ENCODE peak calls at places on chromosomes 5 and 9, in seven cellular contexts. One of them, this sample, is unnamed. For H3K9me3, the result is how much of the 10 kb centered on the place peaks cover.

GRCh38 chr5:10018670-10019069 is 231.0 kb downstream of the ATPSCKMT start:
- DNase-seq in sigmoid colon: no peak
- DNase-seq in A549: peak
- DNase-seq in psoas muscle: no peak
- DNase-seq in fibroblast of lung: peak
- DNase-seq in aorta: no peak
- DNase-seq in endodermal cell: no peak
- DNase-seq in this sample: peak

GRCh38 chr9:93953492-93954435 is 1.4 kb downstream of the BARX1 start:
- DNase-seq in sigmoid colon: peak
- DNase-seq in A549: no peak
- DNase-seq in psoas muscle: no peak
- DNase-seq in fibroblast of lung: no peak
- DNase-seq in aorta: no peak
- DNase-seq in endodermal cell: no peak
- DNase-seq in this sample: no peak

GRCh38 chr9:37935106-37935505 is 31.2 kb upstream of the SLC25A51 start:
- DNase-seq in sigmoid colon: no peak
- DNase-seq in A549: no peak
- DNase-seq in psoas muscle: no peak
- DNase-seq in fibroblast of lung: no peak
- DNase-seq in aorta: no peak
- DNase-seq in endodermal cell: no peak
- DNase-seq in this sample: peak

GRCh38 chr9:127123239-127123935 is 952 bp upstream of the ANGPTL2 start:
- DNase-seq in sigmoid colon: peak
- DNase-seq in A549: no peak
- DNase-seq in psoas muscle: peak
- DNase-seq in fibroblast of lung: no peak
- DNase-seq in aorta: no peak
- DNase-seq in endodermal cell: no peak
- DNase-seq in this sample: no peak

GRCh38 chr9:97859346-97859745 is 6.3 kb downstream of the FOXE1 start:
- DNase-seq in sigmoid colon: no peak
- DNase-seq in A549: no peak
- DNase-seq in psoas muscle: no peak
- DNase-seq in fibroblast of lung: no peak
- DNase-seq in aorta: no peak
- DNase-seq in endodermal cell: no peak
- DNase-seq in this sample: no peak

GRCh38 chr5:143182901-143183820 is 220.3 kb downstream of the NR3C1 start:
- DNase-seq in sigmoid colon: no peak
- DNase-seq in A549: no peak
- DNase-seq in psoas muscle: peak
- DNase-seq in fibroblast of lung: peak
- DNase-seq in aorta: peak
- DNase-seq in endodermal cell: no peak
- DNase-seq in this sample: peak

GRCh38 chr9:23635276-23635675 is 190.8 kb downstream of the ELAVL2 start:
- DNase-seq in sigmoid colon: no peak
- DNase-seq in A549: no peak
- DNase-seq in psoas muscle: no peak
- DNase-seq in fibroblast of lung: peak
- DNase-seq in aorta: no peak
- DNase-seq in endodermal cell: no peak
- DNase-seq in this sample: no peak

GRCh38 chr5:68304421-68305052 is 89.0 kb downstream of the PIK3R1 start:
- DNase-seq in sigmoid colon: no peak
- DNase-seq in A549: no peak
- DNase-seq in psoas muscle: no peak
- DNase-seq in fibroblast of lung: peak
- DNase-seq in aorta: no peak
- DNase-seq in endodermal cell: no peak
- DNase-seq in this sample: no peak

GRCh38 chr9:113541019-113541900 is 77.7 kb downstream of the RGS3 start:
- DNase-seq in sigmoid colon: peak
- DNase-seq in A549: peak
- DNase-seq in psoas muscle: no peak
- DNase-seq in fibroblast of lung: peak
- DNase-seq in aorta: peak
- DNase-seq in endodermal cell: peak
- DNase-seq in this sample: peak

GRCh38 chr5:159051431-159052281 is 48.1 kb downstream of the EBF1 start:
- DNase-seq in sigmoid colon: peak
- DNase-seq in A549: no peak
- DNase-seq in psoas muscle: peak
- DNase-seq in fibroblast of lung: no peak
- DNase-seq in aorta: peak
- DNase-seq in endodermal cell: peak
- DNase-seq in this sample: no peak

GRCh38 chr9:110021891-110022290 is 186.1 kb downstream of the C9orf152 start:
- DNase-seq in sigmoid colon: no peak
- DNase-seq in A549: no peak
- DNase-seq in psoas muscle: no peak
- DNase-seq in fibroblast of lung: no peak
- DNase-seq in aorta: no peak
- DNase-seq in endodermal cell: no peak
- DNase-seq in this sample: no peak

GRCh38 chr5:158384535-158385421 is 525.8 kb upstream of the CLINT1 start:
- DNase-seq in sigmoid colon: peak
- DNase-seq in A549: peak
- DNase-seq in psoas muscle: no peak
- DNase-seq in fibroblast of lung: peak
- DNase-seq in aorta: peak
- DNase-seq in endodermal cell: no peak
- DNase-seq in this sample: peak

GRCh38 chr9:37229882-37230482 is 109.6 kb downstream of the ZCCHC7 start:
- DNase-seq in sigmoid colon: no peak
- DNase-seq in A549: peak
- DNase-seq in psoas muscle: no peak
- DNase-seq in fibroblast of lung: peak
- DNase-seq in aorta: no peak
- DNase-seq in endodermal cell: no peak
- DNase-seq in this sample: no peak

GRCh38 chr9:33225319-33226152 is 14.4 kb upstream of the SPINK4 start:
- DNase-seq in sigmoid colon: no peak
- DNase-seq in A549: no peak
- DNase-seq in psoas muscle: no peak
- DNase-seq in fibroblast of lung: peak
- DNase-seq in aorta: no peak
- DNase-seq in endodermal cell: peak
- DNase-seq in this sample: no peak

GRCh38 chr9:110049699-110050450 is 158.1 kb downstream of the C9orf152 start:
- DNase-seq in sigmoid colon: peak
- DNase-seq in A549: no peak
- DNase-seq in psoas muscle: peak
- DNase-seq in fibroblast of lung: peak
- DNase-seq in aorta: peak
- DNase-seq in endodermal cell: peak
- DNase-seq in this sample: peak

GRCh38 chr5:83564069-83564749 is 92.7 kb downstream of the VCAN start:
- DNase-seq in sigmoid colon: no peak
- DNase-seq in A549: peak
- DNase-seq in psoas muscle: no peak
- DNase-seq in fibroblast of lung: peak
- DNase-seq in aorta: no peak
- DNase-seq in endodermal cell: no peak
- DNase-seq in this sample: peak

GRCh38 chr9:27701664-27702063 is 128.4 kb upstream of the C9orf72 start:
- DNase-seq in sigmoid colon: no peak
- DNase-seq in A549: no peak
- DNase-seq in psoas muscle: peak
- DNase-seq in fibroblast of lung: peak
- DNase-seq in aorta: peak
- DNase-seq in endodermal cell: no peak
- DNase-seq in this sample: no peak

GRCh38 chr9:132857601-132858342 is 20.3 kb downstream of the AK8 start:
- DNase-seq in sigmoid colon: peak
- DNase-seq in A549: no peak
- DNase-seq in psoas muscle: peak
- DNase-seq in fibroblast of lung: peak
- DNase-seq in aorta: no peak
- DNase-seq in endodermal cell: peak
- DNase-seq in this sample: no peak

GRCh38 chr5:15472116-15472515 is 27.9 kb upstream of the FBXL7 start:
- DNase-seq in sigmoid colon: no peak
- DNase-seq in A549: no peak
- DNase-seq in psoas muscle: no peak
- DNase-seq in fibroblast of lung: no peak
- DNase-seq in aorta: no peak
- DNase-seq in endodermal cell: peak
- DNase-seq in this sample: no peak

GRCh38 chr5:173232499-173233346 is 2.3 kb downstream of the NKX2-5 start:
- DNase-seq in sigmoid colon: no peak
- DNase-seq in A549: no peak
- DNase-seq in psoas muscle: no peak
- DNase-seq in fibroblast of lung: peak
- DNase-seq in aorta: no peak
- DNase-seq in endodermal cell: peak
- DNase-seq in this sample: no peak

GRCh38 chr5:52692039-52692438 is 95.7 kb upstream of the ITGA1 start:
- DNase-seq in sigmoid colon: no peak
- DNase-seq in A549: no peak
- DNase-seq in psoas muscle: no peak
- DNase-seq in fibroblast of lung: peak
- DNase-seq in aorta: no peak
- DNase-seq in endodermal cell: no peak
- DNase-seq in this sample: peak

GRCh38 chr9:17191095-17191494 is 56.3 kb downstream of the CNTLN start:
- DNase-seq in sigmoid colon: no peak
- DNase-seq in A549: no peak
- DNase-seq in psoas muscle: no peak
- DNase-seq in fibroblast of lung: peak
- DNase-seq in aorta: no peak
- DNase-seq in endodermal cell: no peak
- DNase-seq in this sample: no peak

GRCh38 chr5:146906803-146907202 is 28.2 kb upstream of the PPP2R2B start:
- DNase-seq in sigmoid colon: no peak
- DNase-seq in A549: no peak
- DNase-seq in psoas muscle: no peak
- DNase-seq in fibroblast of lung: peak
- DNase-seq in aorta: no peak
- DNase-seq in endodermal cell: peak
- DNase-seq in this sample: no peak

GRCh38 chr9:70410368-70410767 is 4.1 kb downstream of the KLF9 start:
- DNase-seq in sigmoid colon: no peak
- DNase-seq in A549: no peak
- DNase-seq in psoas muscle: no peak
- DNase-seq in fibroblast of lung: peak
- DNase-seq in aorta: no peak
- DNase-seq in endodermal cell: no peak
- DNase-seq in this sample: no peak

GRCh38 chr5:139633295-139634027 is 14.7 kb upstream of the CXXC5 start:
- DNase-seq in sigmoid colon: peak
- DNase-seq in A549: peak
- DNase-seq in psoas muscle: peak
- DNase-seq in fibroblast of lung: peak
- DNase-seq in aorta: peak
- DNase-seq in endodermal cell: peak
- DNase-seq in this sample: peak

GRCh38 chr5:180853522-180853921 is 7.6 kb downstream of the ZFP62 start:
- DNase-seq in sigmoid colon: no peak
- DNase-seq in A549: no peak
- DNase-seq in psoas muscle: no peak
- DNase-seq in fibroblast of lung: no peak
- DNase-seq in aorta: no peak
- DNase-seq in endodermal cell: no peak
- DNase-seq in this sample: no peak
- H3K9me3 ChIP-seq in sigmoid colon: under half
- H3K9me3 ChIP-seq in A549: half or more
- H3K9me3 ChIP-seq in psoas muscle: under half
- H3K9me3 ChIP-seq in fibroblast of lung: under half
- H3K9me3 ChIP-seq in aorta: under half
- H3K9me3 ChIP-seq in endodermal cell: half or more
- H3K9me3 ChIP-seq in this sample: under half

DNA sequence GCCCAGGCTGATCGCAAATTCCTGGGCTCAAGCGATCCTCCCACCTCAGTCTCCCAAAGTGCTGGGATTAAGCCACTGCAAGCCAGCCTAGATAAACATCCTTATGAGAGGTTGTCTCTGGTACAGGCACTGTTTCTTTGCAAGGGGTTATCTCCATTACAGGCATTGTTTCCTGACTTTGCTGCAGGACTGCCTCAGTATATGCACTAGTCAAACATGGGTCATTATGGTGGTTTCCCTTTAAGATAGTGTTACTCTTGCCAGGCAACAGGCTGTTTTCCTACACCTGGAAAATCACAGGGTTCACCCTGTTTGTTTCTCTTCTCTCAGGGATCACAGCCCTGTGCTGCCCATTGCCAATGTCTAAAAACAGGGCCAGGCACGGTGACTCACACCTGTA is 7.8 kb upstream of the CLTB start:
- DNase-seq in sigmoid colon: no peak
- DNase-seq in A549: no peak
- DNase-seq in psoas muscle: no peak
- DNase-seq in fibroblast of lung: no peak
- DNase-seq in aorta: no peak
- DNase-seq in endodermal cell: no peak
- DNase-seq in this sample: no peak
- H3K9me3 ChIP-seq in sigmoid colon: under half
- H3K9me3 ChIP-seq in A549: under half
- H3K9me3 ChIP-seq in psoas muscle: under half
- H3K9me3 ChIP-seq in fibroblast of lung: under half
- H3K9me3 ChIP-seq in aorta: under half
- H3K9me3 ChIP-seq in endodermal cell: half or more
- H3K9me3 ChIP-seq in this sample: under half

DNA sequence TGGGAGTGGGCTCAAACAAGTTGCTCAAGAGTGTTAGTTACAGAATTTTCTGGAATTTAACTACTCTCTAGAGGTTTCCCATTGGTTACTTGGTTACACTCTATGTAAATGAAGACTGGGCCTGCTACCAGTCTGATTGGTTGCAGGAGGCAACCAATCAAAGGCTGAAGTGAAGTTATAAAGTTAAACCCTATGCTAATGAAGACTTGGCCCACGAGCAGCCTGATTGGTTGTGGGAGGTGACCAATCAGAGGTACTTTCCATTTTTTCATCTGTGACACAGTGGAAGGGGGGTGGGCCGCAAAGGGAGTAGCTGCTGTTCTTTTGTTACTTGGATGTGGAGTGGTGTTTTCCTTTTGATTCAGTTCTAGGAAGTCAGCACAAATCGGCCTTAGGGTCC is 69.4 kb downstream of the CACNA1B start:
- DNase-seq in sigmoid colon: no peak
- DNase-seq in A549: no peak
- DNase-seq in psoas muscle: no peak
- DNase-seq in fibroblast of lung: no peak
- DNase-seq in aorta: no peak
- DNase-seq in endodermal cell: no peak
- DNase-seq in this sample: no peak
- H3K9me3 ChIP-seq in sigmoid colon: under half
- H3K9me3 ChIP-seq in A549: under half
- H3K9me3 ChIP-seq in psoas muscle: under half
- H3K9me3 ChIP-seq in fibroblast of lung: under half
- H3K9me3 ChIP-seq in aorta: under half
- H3K9me3 ChIP-seq in endodermal cell: half or more
- H3K9me3 ChIP-seq in this sample: under half

DNA sequence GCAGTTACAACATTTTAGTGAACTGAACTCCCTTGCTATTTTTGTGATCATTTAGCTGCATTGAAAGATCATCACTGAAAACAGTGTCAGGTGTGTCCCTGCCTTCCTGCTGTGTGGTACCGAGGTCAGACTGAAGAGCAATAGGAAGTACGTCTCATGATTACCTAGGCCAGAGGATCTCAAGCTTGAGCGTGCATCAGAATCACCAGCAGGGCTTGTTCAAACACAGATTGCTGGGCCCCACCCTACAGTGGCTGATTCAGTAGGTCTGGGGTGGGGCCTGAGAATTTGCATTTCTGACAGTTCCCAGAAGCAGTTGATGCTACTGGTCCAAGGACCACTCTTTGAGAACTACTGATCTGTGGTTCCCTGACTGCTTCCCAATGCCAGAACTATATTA is 159.6 kb downstream of the ACTL7B start:
- DNase-seq in sigmoid colon: no peak
- DNase-seq in A549: no peak
- DNase-seq in psoas muscle: no peak
- DNase-seq in fibroblast of lung: no peak
- DNase-seq in aorta: no peak
- DNase-seq in endodermal cell: no peak
- DNase-seq in this sample: no peak
- H3K9me3 ChIP-seq in sigmoid colon: under half
- H3K9me3 ChIP-seq in A549: under half
- H3K9me3 ChIP-seq in psoas muscle: under half
- H3K9me3 ChIP-seq in fibroblast of lung: under half
- H3K9me3 ChIP-seq in aorta: under half
- H3K9me3 ChIP-seq in endodermal cell: under half
- H3K9me3 ChIP-seq in this sample: under half

This sample was measured in osteoblast.